ENCODE peak calls at places on chromosome 15, in six cellular contexts. G is EH; L is stimulated activated CD8-positive, alpha-beta memory T cell treated with anti-CD3 and anti-CD28 coated beads, Interleukin-4, amount 100 ng/mL, for 24 hours; X is kidney glomerular epithelial cell; F is OCI-LY7; H is nucleus accumbens. V is an unnamed sample.

GRCh38 chr15:88742161-88742560 is 61.1 kb upstream of the ACAN start:
- DNase-seq in F (no peak), L (no peak), X (no peak), G (no peak), H (no peak), V (no peak)

GRCh38 chr15:78866824-78867223 is 5.9 kb upstream of the MORF4L1 start:
- DNase-seq in H (no peak), G (no peak), X (no peak), L (no peak), F (no peak), V (no peak)

GRCh38 chr15:29403778-29404177 is 134.2 kb upstream of the NSMCE3 start:
- DNase-seq in H (no peak), G (no peak), X (no peak), L (no peak), F (no peak), V (no peak)

GRCh38 chr15:57395292-57395691 is 19.0 kb downstream of the CGNL1 start:
- DNase-seq in L (no peak), H (no peak), X (peak; percentile 96), G (peak; percentile 90), F (no peak), V (no peak)

GRCh38 chr15:31842532-31843195 is 187.7 kb upstream of the CHRNA7 start:
- DNase-seq in F (no peak), G (no peak), H (no peak), X (no peak), L (no peak), V (no peak)

GRCh38 chr15:89472785-89473256 is 23.6 kb downstream of the RHCG start:
- DNase-seq in F (peak; percentile 70), X (peak; percentile 26), L (peak; percentile 16), G (peak; percentile 70), H (no peak), V (peak; percentile 20)

GRCh38 chr15:83843511-83843910 is 189.6 kb downstream of the ADAMTSL3 start:
- DNase-seq in L (no peak), X (no peak), H (no peak), F (no peak), G (no peak), V (no peak)

GRCh38 chr15:86610038-86610437 is 530.4 kb downstream of the AGBL1 start:
- DNase-seq in F (no peak), L (no peak), G (no peak), H (no peak), X (no peak), V (no peak)

GRCh38 chr15:33154366-33155166 is 39.9 kb downstream of the FMN1 start:
- DNase-seq in L (no peak), X (peak; percentile 90), F (no peak), G (peak; percentile 90), H (no peak), V (no peak)

GRCh38 chr15:69576035-69576526 is 123.5 kb downstream of the RPLP1 start:
- DNase-seq in G (peak; percentile 39), F (peak; percentile 43), L (peak; percentile 52), X (peak; percentile 38), H (no peak), V (peak; percentile 30)

GRCh38 chr15:35139822-35140221 is 54.7 kb upstream of the NANOGP8 start:
- DNase-seq in X (no peak), H (no peak), F (no peak), L (no peak), G (no peak), V (no peak)

GRCh38 chr15:31483053-31483923 is 156.7 kb downstream of the KLF13 start:
- DNase-seq in X (no peak), F (no peak), L (peak; percentile 39), H (no peak), G (no peak), V (no peak)

GRCh38 chr15:72797834-72798233 is 14.3 kb upstream of the ADPGK start:
- DNase-seq in L (no peak), X (no peak), H (no peak), F (no peak), G (no peak), V (no peak)

GRCh38 chr15:21261396-21261964 is 178.8 kb downstream of the POTEB3 start:
- DNase-seq in F (no peak), X (no peak), H (no peak), G (no peak), L (no peak), V (no peak)

GRCh38 chr15:68440136-68440535 is 8.2 kb upstream of the ITGA11 start:
- DNase-seq in X (no peak), F (no peak), G (no peak), H (no peak), L (no peak), V (no peak)

GRCh38 chr15:61661791-61662190 is 398.5 kb downstream of the VPS13C start:
- DNase-seq in X (no peak), H (no peak), G (no peak), L (no peak), F (no peak), V (no peak)

GRCh38 chr15:32851619-32852416 is 134.0 kb downstream of the GREM1 start:
- DNase-seq in F (no peak), L (no peak), H (no peak), X (no peak), G (peak; percentile 96), V (no peak)

GRCh38 chr15:93428135-93428534 is 339.1 kb upstream of the RGMA start:
- DNase-seq in X (no peak), H (no peak), G (no peak), L (no peak), F (no peak), V (no peak)

GRCh38 chr15:27258287-27258686 is 287.3 kb downstream of the GABRG3 start:
- DNase-seq in X (no peak), L (no peak), H (no peak), F (no peak), G (no peak), V (no peak)

GRCh38 chr15:74428442-74428787 is 5.3 kb downstream of the SEMA7A start:
- DNase-seq in X (no peak), H (no peak), G (no peak), F (no peak), L (no peak), V (no peak)

GRCh38 chr15:67558502-67558901 is 16.0 kb downstream of the MAP2K5 start:
- DNase-seq in G (no peak), F (no peak), X (no peak), H (no peak), L (no peak), V (no peak)

GRCh38 chr15:36831915-36832310 is 252.5 kb downstream of the CDIN1 start:
- DNase-seq in L (no peak), H (no peak), X (peak; percentile 17), G (no peak), F (no peak), V (no peak)

GRCh38 chr15:22979069-22979698 is 984 bp downstream of the CYFIP1 start:
- DNase-seq in L (peak; percentile 11), H (no peak), F (no peak), X (no peak), G (peak; percentile 63), V (peak; percentile 48)

GRCh38 chr15:41984622-41985021 is 12.3 kb upstream of the EHD4 start:
- DNase-seq in X (no peak), F (no peak), G (no peak), L (no peak), H (no peak), V (no peak)

GRCh38 chr15:62994975-62995730 is 47.4 kb upstream of the TPM1 start:
- DNase-seq in L (no peak), X (peak; percentile 51), G (peak; percentile 74), H (no peak), F (no peak), V (no peak)

GRCh38 chr15:91566116-91566515 is 287.4 kb upstream of the SLCO3A1 start:
- DNase-seq in F (no peak), H (no peak), G (no peak), L (no peak), X (no peak), V (no peak)

GRCh38 chr15:35436422-35436821 is 109.5 kb downstream of the DPH6 start:
- DNase-seq in G (no peak), X (no peak), F (no peak), L (no peak), H (no peak), V (no peak)

GRCh38 chr15:63551400-63551799 is 45.8 kb upstream of the FBXL22 start:
- DNase-seq in G (peak; percentile 57), F (no peak), X (no peak), H (no peak), L (no peak), V (no peak)

GRCh38 chr15:29792426-29793159 is 29.7 kb downstream of the TJP1 start:
- DNase-seq in X (no peak), H (no peak), G (peak; percentile 86), F (no peak), L (no peak), V (no peak)

GRCh38 chr15:94346272-94346671 is 114.9 kb downstream of the MCTP2 start:
- DNase-seq in F (no peak), H (no peak), L (no peak), G (no peak), X (no peak), V (no peak)

GRCh38 chr15:83695901-83696425 is 42.0 kb downstream of the ADAMTSL3 start:
- DNase-seq in H (no peak), X (no peak), L (no peak), F (no peak), G (no peak), V (no peak)

GRCh38 chr15:41820791-41821423 is 7.0 kb upstream of the JMJD7 start:
- DNase-seq in X (no peak), F (no peak), H (no peak), G (no peak), L (no peak), V (no peak)

GRCh38 chr15:100663066-100663465 is 60.7 kb downstream of the ASB7 start:
- DNase-seq in X (no peak), G (peak; percentile 47), F (no peak), H (no peak), L (no peak), V (no peak)

GRCh38 chr15:48467801-48468200 is 136.6 kb downstream of the DUT start:
- DNase-seq in F (no peak), G (no peak), H (no peak), X (no peak), L (no peak), V (no peak)

GRCh38 chr15:91890614-91891013 is 37.1 kb downstream of the SLCO3A1 start:
- DNase-seq in X (peak; percentile 48), L (no peak), F (no peak), G (no peak), H (no peak), V (no peak)

GRCh38 chr15:29942144-29942543 is 119.9 kb upstream of the TJP1 start:
- DNase-seq in H (no peak), G (no peak), X (no peak), F (no peak), L (no peak), V (no peak)

GRCh38 chr15:80132382-80132781 is 20.4 kb upstream of the FAH start:
- DNase-seq in G (no peak), X (no peak), H (no peak), L (no peak), F (no peak), V (no peak)